ENCODE peak calls at places on chromosomes 4 and X, in five cellular contexts. One of them, this sample, is unnamed.

GRCh38 chr4:126708716-126709115 is 924.0 kb upstream of the INTU start:
- DNase-seq in H1: no peak
- DNase-seq in GM12878: no peak
- DNase-seq in K562: no peak
- DNase-seq in HepG2: no peak
- DNase-seq in this sample: no peak

GRCh38 chrX:130636277-130636676 is 234.5 kb downstream of the RBMX2 start:
- DNase-seq in GM12878: no peak
- DNase-seq in HepG2: no peak
- DNase-seq in H1: no peak
- DNase-seq in K562: no peak
- DNase-seq in this sample: no peak

GRCh38 chr4:77817304-77818076 is 1.7 kb downstream of the CNOT6L start:
- DNase-seq in H1: no peak
- DNase-seq in HepG2: peak; percentile 92
- DNase-seq in GM12878: no peak
- DNase-seq in K562: no peak
- DNase-seq in this sample: no peak

GRCh38 chr4:152328595-152328994 is 207.3 kb downstream of the FBXW7 start:
- DNase-seq in K562: no peak
- DNase-seq in H1: no peak
- DNase-seq in HepG2: no peak
- DNase-seq in GM12878: no peak
- DNase-seq in this sample: peak; percentile 7

GRCh38 chr4:122783301-122784215 is 43.1 kb upstream of the FGF2 start:
- DNase-seq in K562: no peak
- DNase-seq in HepG2: peak; percentile 37
- DNase-seq in H1: peak; percentile 72
- DNase-seq in GM12878: no peak
- DNase-seq in this sample: peak; percentile 54

GRCh38 chr4:140807491-140808257 is 51.5 kb upstream of the TBC1D9 start:
- DNase-seq in H1: no peak
- DNase-seq in K562: no peak
- DNase-seq in GM12878: peak; percentile 71
- DNase-seq in HepG2: no peak
- DNase-seq in this sample: no peak

GRCh38 chrX:38279188-38279587 is 48.1 kb downstream of the RPGR start:
- DNase-seq in K562: no peak
- DNase-seq in GM12878: no peak
- DNase-seq in H1: no peak
- DNase-seq in HepG2: peak; percentile 2
- DNase-seq in this sample: no peak

GRCh38 chr4:14445882-14446281 is 556.4 kb upstream of the CPEB2 start:
- DNase-seq in GM12878: no peak
- DNase-seq in HepG2: no peak
- DNase-seq in K562: no peak
- DNase-seq in H1: no peak
- DNase-seq in this sample: no peak

GRCh38 chrX:42022158-42022557 is 98.8 kb upstream of the CASK start:
- DNase-seq in K562: no peak
- DNase-seq in HepG2: no peak
- DNase-seq in GM12878: no peak
- DNase-seq in H1: no peak
- DNase-seq in this sample: no peak

GRCh38 chr4:118335316-118335715 is 17.5 kb downstream of the PRSS12 start:
- DNase-seq in GM12878: no peak
- DNase-seq in HepG2: no peak
- DNase-seq in K562: no peak
- DNase-seq in H1: no peak
- DNase-seq in this sample: no peak

GRCh38 chrX:151985955-151986354 is 11.5 kb upstream of the GABRE start:
- DNase-seq in HepG2: peak; percentile 81
- DNase-seq in K562: no peak
- DNase-seq in GM12878: no peak
- DNase-seq in H1: no peak
- DNase-seq in this sample: no peak

GRCh38 chr4:26489101-26489669 is 1.1 kb downstream of the CCKAR start:
- DNase-seq in HepG2: no peak
- DNase-seq in H1: no peak
- DNase-seq in K562: no peak
- DNase-seq in GM12878: no peak
- DNase-seq in this sample: no peak

GRCh38 chr4:149441338-149441737 is 374.3 kb downstream of the IQCM start:
- DNase-seq in GM12878: no peak
- DNase-seq in K562: no peak
- DNase-seq in H1: no peak
- DNase-seq in HepG2: no peak
- DNase-seq in this sample: no peak

GRCh38 chr4:186808635-186809018 is 85.0 kb upstream of the FAT1 start:
- DNase-seq in GM12878: no peak
- DNase-seq in H1: no peak
- DNase-seq in HepG2: no peak
- DNase-seq in K562: no peak
- DNase-seq in this sample: peak; percentile 74

GRCh38 chr4:36824682-36825081 is 419.9 kb upstream of the NWD2 start:
- DNase-seq in K562: peak; percentile 8
- DNase-seq in GM12878: no peak
- DNase-seq in H1: no peak
- DNase-seq in HepG2: no peak
- DNase-seq in this sample: peak; percentile 24

GRCh38 chr4:77586953-77587383 is 18.7 kb upstream of the CXCL13 start:
- DNase-seq in H1: no peak
- DNase-seq in HepG2: no peak
- DNase-seq in GM12878: peak; percentile 88
- DNase-seq in K562: no peak
- DNase-seq in this sample: no peak

GRCh38 chrX:21438792-21439191 is 64.6 kb downstream of the CNKSR2 start:
- DNase-seq in GM12878: peak; percentile 1
- DNase-seq in K562: no peak
- DNase-seq in H1: no peak
- DNase-seq in HepG2: no peak
- DNase-seq in this sample: no peak

GRCh38 chrX:63488546-63489373 is 137.6 kb upstream of the SPIN4 start:
- DNase-seq in K562: no peak
- DNase-seq in GM12878: no peak
- DNase-seq in HepG2: no peak
- DNase-seq in H1: no peak
- DNase-seq in this sample: no peak

GRCh38 chrX:118271770-118272169 is 74.1 kb upstream of the WDR44 start:
- DNase-seq in K562: no peak
- DNase-seq in GM12878: no peak
- DNase-seq in HepG2: no peak
- DNase-seq in H1: no peak
- DNase-seq in this sample: no peak

GRCh38 chr4:6338951-6339817 is 69.5 kb downstream of the WFS1 start:
- DNase-seq in GM12878: no peak
- DNase-seq in H1: no peak
- DNase-seq in HepG2: no peak
- DNase-seq in K562: no peak
- DNase-seq in this sample: no peak
- H3K9ac ChIP-seq in GM12878: no peak overlapping the region
- H3K9ac ChIP-seq in H1: no peak overlapping the region
- H3K9ac ChIP-seq in HepG2: no peak overlapping the region
- H3K9ac ChIP-seq in K562: no peak overlapping the region
- H3K9ac ChIP-seq in this sample: no peak overlapping the region

DNA sequence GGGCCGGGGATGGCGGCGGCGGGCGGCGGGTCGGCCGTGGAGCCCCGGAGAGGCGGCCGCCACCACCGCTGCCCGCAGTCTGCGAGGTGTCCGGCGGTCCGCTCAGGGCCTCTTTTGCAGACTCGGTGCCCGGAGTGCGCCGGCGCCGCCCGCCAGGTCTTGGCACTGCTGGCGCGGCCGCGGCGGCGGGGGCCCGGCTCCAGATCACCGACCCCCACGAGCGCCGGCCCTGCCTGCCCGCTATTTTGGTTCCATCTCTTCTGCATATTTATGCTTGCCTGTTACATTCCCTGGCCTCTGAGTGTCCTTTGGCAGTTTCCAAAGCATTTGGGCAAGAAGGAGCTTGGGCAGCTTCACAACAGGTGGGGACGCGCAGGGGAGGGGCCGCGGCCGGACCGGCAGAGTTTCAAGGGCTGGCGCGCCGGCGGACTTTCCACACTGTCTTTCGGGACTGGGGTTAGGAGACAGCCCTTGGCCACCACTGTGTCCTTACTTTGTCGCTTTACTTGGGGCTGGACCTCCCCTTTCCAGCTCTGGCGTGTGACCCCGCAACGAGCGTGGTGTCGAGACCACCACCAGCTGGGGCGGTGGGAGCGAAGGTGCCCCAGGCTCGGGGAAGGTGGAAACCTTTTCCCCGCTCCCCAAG is 668 bp upstream of the TAPT1 start:
- DNase-seq in HepG2: peak; percentile 35
- DNase-seq in GM12878: no peak
- DNase-seq in K562: peak; percentile 54
- DNase-seq in H1: peak; percentile 72
- DNase-seq in this sample: no peak
- TF ChIP-seq POLR2AphosphoS5 in HepG2: peak; percentile 30
- TF ChIP-seq POLR2AphosphoS5 in GM12878: no peak
- TF ChIP-seq POLR2AphosphoS5 in K562: peak; percentile 4
- TF ChIP-seq POLR2AphosphoS5 in H1: no peak
- TF ChIP-seq POLR2AphosphoS5 in this sample: no peak

DNA sequence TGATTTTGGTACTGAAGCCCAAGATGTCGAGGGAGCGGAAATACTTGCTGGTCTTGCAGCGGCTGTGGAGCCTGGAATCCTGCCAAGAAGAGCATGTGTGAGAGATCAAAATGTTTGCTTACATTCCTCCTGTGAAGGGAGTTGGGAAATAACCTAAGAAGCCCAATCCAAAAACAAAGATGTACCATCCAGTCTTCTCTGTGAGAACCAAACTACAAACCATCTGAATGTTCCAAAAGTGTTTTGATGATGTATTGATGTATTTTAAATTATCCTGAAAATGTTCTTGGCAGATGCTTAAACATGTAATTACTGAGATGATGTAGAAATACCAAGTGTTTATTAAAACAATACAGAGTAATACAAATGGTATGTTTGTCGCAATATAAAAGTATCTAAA is 10.1 kb upstream of the ADH1A start:
- DNase-seq in HepG2: peak; percentile 58
- DNase-seq in H1: no peak
- DNase-seq in K562: peak; percentile 14
- DNase-seq in GM12878: no peak
- DNase-seq in this sample: no peak
- TF ChIP-seq SRF in HepG2: no peak
- TF ChIP-seq SRF in H1: no peak
- TF ChIP-seq SRF in K562: no peak
- TF ChIP-seq SRF in GM12878: no peak
- TF ChIP-seq SRF in this sample: no peak

GRCh38 chr4:139297001-139297410 is 4.3 kb upstream of the NAA15 start:
- DNase-seq in H1: no peak
- DNase-seq in GM12878: no peak
- DNase-seq in HepG2: peak; percentile 13
- DNase-seq in K562: no peak
- DNase-seq in this sample: no peak

GRCh38 chr4:139301821-139302611 is at the start of gene NDUFC1:
- DNase-seq in HepG2: peak; percentile 52
- DNase-seq in K562: peak; percentile 52
- DNase-seq in GM12878: peak; percentile 41
- DNase-seq in H1: peak; percentile 75
- DNase-seq in this sample: no peak

GRCh38 chr4:139301143-139301820 is at the start of gene NAA15:
- DNase-seq in H1: peak; percentile 96
- DNase-seq in HepG2: peak; percentile 96
- DNase-seq in GM12878: peak; percentile 90
- DNase-seq in K562: peak; percentile 95
- DNase-seq in this sample: peak; percentile 97

GRCh38 chr4:139300431-139301142 is 718 bp upstream of the NAA15 start:
- DNase-seq in HepG2: no peak
- DNase-seq in H1: no peak
- DNase-seq in GM12878: peak; percentile 36
- DNase-seq in K562: no peak
- DNase-seq in this sample: no peak

DNA sequence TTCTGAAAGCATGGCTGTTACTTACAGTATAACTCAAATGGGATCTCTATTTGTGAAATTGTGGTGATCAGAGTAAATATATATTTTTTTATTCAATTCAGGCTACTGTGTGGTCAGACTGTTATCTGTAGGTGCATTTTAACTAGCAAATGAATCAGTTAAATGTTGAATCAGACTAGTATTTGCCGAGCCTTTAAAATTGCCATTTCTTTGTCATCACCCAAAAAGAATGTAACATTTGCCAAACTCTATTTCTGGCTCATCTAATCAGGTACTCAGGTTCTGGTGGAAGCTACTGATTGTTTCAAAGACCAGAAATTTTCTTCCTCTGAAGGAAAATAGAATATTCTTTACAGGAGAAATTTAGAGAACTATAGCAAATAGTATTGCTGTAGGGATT is 1.8 kb upstream of the NAA15 start:
- DNase-seq in HepG2: no peak
- DNase-seq in H1: no peak
- DNase-seq in GM12878: no peak
- DNase-seq in K562: no peak
- DNase-seq in this sample: no peak
- H3K9ac ChIP-seq in HepG2: no peak overlapping the region
- H3K9ac ChIP-seq in H1: no peak overlapping the region
- H3K9ac ChIP-seq in GM12878: peak overlapping the region; percentile 26
- H3K9ac ChIP-seq in K562: peak overlapping the region; percentile 96
- H3K9ac ChIP-seq in this sample: peak overlapping the region; percentile 95

GRCh38 chr4:83109480-83110221 is 4.9 kb downstream of the PLAC8 start:
- DNase-seq in H1: peak; percentile 80
- DNase-seq in HepG2: no peak
- DNase-seq in K562: no peak
- DNase-seq in GM12878: no peak
- DNase-seq in this sample: no peak

GRCh38 chr4:83108101-83108861 is 6.2 kb downstream of the PLAC8 start:
- DNase-seq in H1: no peak
- DNase-seq in K562: no peak
- DNase-seq in GM12878: no peak
- DNase-seq in HepG2: no peak
- DNase-seq in this sample: no peak

GRCh38 chr4:83110970-83111369 is 3.6 kb downstream of the PLAC8 start:
- DNase-seq in K562: no peak
- DNase-seq in HepG2: no peak
- DNase-seq in GM12878: no peak
- DNase-seq in H1: no peak
- DNase-seq in this sample: no peak

GRCh38 chr4:83112239-83112638 is 2.3 kb downstream of the PLAC8 start:
- DNase-seq in K562: no peak
- DNase-seq in HepG2: peak; percentile 12
- DNase-seq in GM12878: peak; percentile 86
- DNase-seq in H1: no peak
- DNase-seq in this sample: no peak

DNA sequence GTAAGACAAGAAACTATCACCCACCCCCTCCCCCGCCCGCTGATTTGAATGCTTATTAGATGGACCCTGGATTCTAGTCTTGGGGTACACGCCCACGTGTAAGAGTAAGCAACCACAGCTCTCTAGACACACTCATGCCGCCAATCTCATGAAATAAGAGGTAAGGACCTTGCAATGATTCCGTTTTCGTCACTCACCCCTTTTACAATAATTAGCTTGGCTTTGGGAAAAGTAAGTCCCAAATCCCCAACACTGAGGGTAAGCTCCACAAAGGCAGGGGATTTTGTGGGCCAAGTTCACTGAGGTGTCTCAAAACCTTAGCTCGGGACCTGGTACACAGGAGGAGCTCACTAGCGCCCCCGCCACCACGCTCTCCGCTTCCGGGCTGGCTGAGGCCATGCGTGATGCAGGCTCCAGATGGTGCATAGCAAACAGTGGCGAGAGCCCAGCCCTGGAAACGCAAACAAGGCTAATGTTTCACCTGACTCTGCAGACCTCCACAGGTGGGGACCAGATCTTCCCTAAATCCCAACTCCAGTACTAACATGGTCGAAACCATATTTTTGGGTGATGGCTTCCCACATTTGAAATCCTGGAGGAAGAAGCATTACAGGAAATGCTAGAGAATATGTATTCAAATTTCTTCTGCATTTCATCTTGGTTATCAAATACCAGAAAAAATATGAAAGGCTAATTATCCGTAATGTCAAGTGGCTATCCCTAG is 4.1 kb downstream of the PLAC8 start:
- DNase-seq in K562: peak; percentile 13
- DNase-seq in H1: peak; percentile 84
- DNase-seq in HepG2: peak; percentile 2
- DNase-seq in GM12878: peak; percentile 90
- DNase-seq in this sample: peak; percentile 40
- TF ChIP-seq POLR2AphosphoS5 in K562: no peak
- TF ChIP-seq POLR2AphosphoS5 in H1: peak; percentile 37
- TF ChIP-seq POLR2AphosphoS5 in HepG2: no peak
- TF ChIP-seq POLR2AphosphoS5 in GM12878: peak; percentile 83
- TF ChIP-seq POLR2AphosphoS5 in this sample: no peak